ENCODE peak calls at places on chromosomes 13 and 19, in seven cellular contexts. K is cardiac fibroblast, V is breast epithelium, B is nucleus accumbens, A is T-helper 1 cell, M is ELF-1, O is RPMI7951. N is an unnamed sample.
A peak's percentile ranks its signal among the peaks of the same experiment; 100 is the strongest.

GRCh38 chr19:19399733-19400438 is 5.6 kb upstream of the GATAD2A start:
- DNase-seq in K (peak; percentile 69), V (no peak), B (no peak), A (no peak), M (no peak), O (peak; percentile 29), N (no peak)

GRCh38 chr19:53870485-53870844 is 2.8 kb downstream of the MYADM start:
- DNase-seq in K (no peak), V (no peak), B (no peak), A (no peak), M (peak; percentile 48), O (no peak), N (no peak)

GRCh38 chr13:57629391-57629804 is 2.1 kb upstream of the PCDH17 start:
- DNase-seq in K (no peak), V (no peak), B (peak; percentile 83), A (no peak), M (no peak), O (no peak), N (no peak)

GRCh38 chr19:55231391-55232283 is 3.1 kb upstream of the TMEM86B start:
- DNase-seq in K (no peak), V (no peak), B (no peak), A (no peak), M (no peak), O (no peak), N (no peak)

GRCh38 chr19:44723299-44723951 is 24.5 kb downstream of the CEACAM16 start:
- DNase-seq in K (no peak), V (no peak), B (no peak), A (no peak), M (no peak), O (no peak), N (no peak)

GRCh38 chr19:49896863-49897621 is at the start of gene IL4I1:
- DNase-seq in K (peak; percentile 18), V (no peak), B (peak; percentile 8), A (peak; percentile 39), M (no peak), O (peak; percentile 55), N (no peak)

GRCh38 chr13:40933508-40933907 is 85.6 kb downstream of the ELF1 start:
- DNase-seq in K (no peak), V (no peak), B (no peak), A (no peak), M (no peak), O (no peak), N (no peak)

GRCh38 chr13:20426766-20427448 is 98.8 kb downstream of the CRYL1 start:
- DNase-seq in K (peak; percentile 22), V (no peak), B (no peak), A (no peak), M (peak; percentile 75), O (peak; percentile 88), N (no peak)

GRCh38 chr13:23701646-23702045 is 131.4 kb downstream of the TNFRSF19 start:
- DNase-seq in K (peak; percentile 100), V (peak; percentile 60), B (no peak), A (no peak), M (no peak), O (peak; percentile 34), N (no peak)

GRCh38 chr13:100836696-100837095 is 162.1 kb upstream of the TMTC4 start:
- DNase-seq in K (peak; percentile 87), V (no peak), B (no peak), A (no peak), M (no peak), O (peak; percentile 68), N (no peak)

GRCh38 chr19:52170863-52171320 is 529 bp downstream of the ZNF836 start:
- DNase-seq in K (no peak), V (no peak), B (no peak), A (no peak), M (no peak), O (no peak), N (no peak)

GRCh38 chr13:46489586-46490023 is 63.4 kb upstream of the LRCH1 start:
- DNase-seq in K (peak; percentile 95), V (no peak), B (no peak), A (no peak), M (peak; percentile 21), O (peak; percentile 87), N (no peak)

GRCh38 chr19:6239401-6239844 is 40.4 kb downstream of the MLLT1 start:
- DNase-seq in K (peak; percentile 51), V (peak; percentile 48), B (no peak), A (no peak), M (no peak), O (no peak), N (no peak)

GRCh38 chr19:54325194-54325621 is 12.2 kb upstream of the LILRA5 start:
- DNase-seq in K (peak; percentile 59), V (no peak), B (no peak), A (no peak), M (peak; percentile 51), O (peak; percentile 38), N (no peak)

GRCh38 chr19:29809795-29810503 is 1.8 kb upstream of the CCNE1 start:
- DNase-seq in K (no peak), V (no peak), B (no peak), A (no peak), M (no peak), O (no peak), N (no peak)

GRCh38 chr13:35139591-35139990 is 197.5 kb downstream of the NBEA start:
- DNase-seq in K (peak; percentile 62), V (no peak), B (no peak), A (no peak), M (no peak), O (peak; percentile 66), N (no peak)

GRCh38 chr13:87274209-87274819 is 396.9 kb upstream of the SLITRK5 start:
- DNase-seq in K (peak; percentile 23), V (no peak), B (no peak), A (no peak), M (peak; percentile 54), O (peak; percentile 1), N (no peak)

GRCh38 chr19:6373813-6374108 is 1.2 kb downstream of the ALKBH7 start:
- DNase-seq in K (no peak), V (peak; percentile 37), B (no peak), A (no peak), M (no peak), O (no peak), N (no peak)

GRCh38 chr19:49216076-49216475 is 58.5 kb downstream of the TRPM4 start:
- DNase-seq in K (peak; percentile 33), V (no peak), B (no peak), A (no peak), M (no peak), O (peak; percentile 86), N (no peak)

GRCh38 chr13:70502944-70503343 is 394.7 kb upstream of the KLHL1 start:
- DNase-seq in K (no peak), V (no peak), B (no peak), A (no peak), M (no peak), O (no peak), N (no peak)

GRCh38 chr13:21297452-21297851 is 121.0 kb downstream of the MRPL57 start:
- DNase-seq in K (peak; percentile 22), V (no peak), B (no peak), A (no peak), M (no peak), O (peak; percentile 27), N (no peak)

GRCh38 chr13:58879114-58879513 is 1247.6 kb downstream of the PCDH17 start:
- DNase-seq in K (no peak), V (no peak), B (no peak), A (no peak), M (no peak), O (no peak), N (no peak)

GRCh38 chr13:21402586-21403307 is 56.4 kb downstream of the ZDHHC20 start:
- DNase-seq in K (peak; percentile 48), V (no peak), B (no peak), A (no peak), M (no peak), O (peak; percentile 28), N (no peak)

GRCh38 chr19:38851622-38852230 is 1.9 kb upstream of the HNRNPL start:
- DNase-seq in K (peak; percentile 90), V (peak; percentile 94), B (peak; percentile 84), A (peak; percentile 84), M (peak; percentile 91), O (peak; percentile 92), N (peak; percentile 96)

GRCh38 chr13:100129605-100130004 is 40.7 kb downstream of the PCCA start:
- DNase-seq in K (peak; percentile 18), V (no peak), B (no peak), A (no peak), M (peak; percentile 16), O (no peak), N (no peak)

GRCh38 chr13:29577135-29578051 is 18.1 kb downstream of the SLC7A1 start:
- DNase-seq in K (no peak), V (no peak), B (no peak), A (no peak), M (no peak), O (no peak), N (no peak)

GRCh38 chr13:55410398-55411330 is 1730.1 kb upstream of the PRR20A start:
- DNase-seq in K (no peak), V (no peak), B (no peak), A (no peak), M (peak; percentile 65), O (no peak), N (no peak)

GRCh38 chr13:77980592-77980991 is 62.0 kb upstream of the EDNRB start:
- DNase-seq in K (peak; percentile 87), V (no peak), B (no peak), A (no peak), M (peak; percentile 23), O (peak; percentile 58), N (no peak)